ENCODE peak calls at places on chromosome 6, in seven cellular contexts. J is mesothelial cell of epicardium, H is thyroid gland, U is choroid plexus epithelial cell, I is heart right ventricle, O is nephron progenitor cell, M is GM20000. X is an unnamed sample.

GRCh38 chr6:169850746-169851145 is 99.3 kb downstream of the ERMARD start:
- DNase-seq in J (no peak), H (no peak), U (no peak), I (no peak), O (no peak), M (no peak), X (no peak)

GRCh38 chr6:170459451-170459850 is 93.7 kb downstream of the PSMB1 start:
- DNase-seq in J (no peak), H (no peak), U (peak), I (no peak), O (no peak), M (peak), X (no peak)

GRCh38 chr6:15504581-15505350 is 158.1 kb downstream of the DTNBP1 start:
- DNase-seq in J (no peak), H (peak), U (peak), I (peak), O (peak), M (no peak), X (peak)

GRCh38 chr6:118903691-118904090 is 9.7 kb downstream of the ASF1A start:
- DNase-seq in J (no peak), H (no peak), U (no peak), I (no peak), O (no peak), M (no peak), X (no peak)

GRCh38 chr6:142325111-142325510 is 23.3 kb downstream of the ADGRG6 start:
- DNase-seq in J (no peak), H (no peak), U (no peak), I (no peak), O (no peak), M (no peak), X (no peak)

GRCh38 chr6:155158044-155158843 is 105.6 kb upstream of the CLDN20 start:
- DNase-seq in J (no peak), H (no peak), U (peak), I (no peak), O (no peak), M (no peak), X (no peak)

GRCh38 chr6:6856538-6857523 is 250.9 kb upstream of the RREB1 start:
- DNase-seq in J (no peak), H (peak), U (peak), I (peak), O (peak), M (peak), X (peak)

GRCh38 chr6:46610862-46611553 is 41.6 kb downstream of the CYP39A1 start:
- DNase-seq in J (no peak), H (no peak), U (no peak), I (no peak), O (no peak), M (no peak), X (no peak)

GRCh38 chr6:158769696-158770446 is 49.3 kb downstream of the EZR start:
- DNase-seq in J (no peak), H (no peak), U (peak), I (peak), O (no peak), M (no peak), X (no peak)

GRCh38 chr6:44487611-44488010 is 100.1 kb downstream of the CDC5L start:
- DNase-seq in J (no peak), H (no peak), U (no peak), I (no peak), O (no peak), M (no peak), X (peak)

GRCh38 chr6:16257999-16258708 is 19.8 kb downstream of the GMPR start:
- DNase-seq in J (no peak), H (peak), U (no peak), I (peak), O (no peak), M (no peak), X (no peak)

GRCh38 chr6:94300424-94301144 is 881.2 kb upstream of the EPHA7 start:
- DNase-seq in J (no peak), H (peak), U (no peak), I (peak), O (no peak), M (no peak), X (no peak)

GRCh38 chr6:170374571-170375444 is 68.2 kb downstream of the FAM120B start:
- DNase-seq in J (no peak), H (no peak), U (peak), I (no peak), O (no peak), M (no peak), X (no peak)

GRCh38 chr6:15551798-15552197 is 111.0 kb downstream of the DTNBP1 start:
- DNase-seq in J (no peak), H (peak), U (peak), I (no peak), O (peak), M (no peak), X (no peak)

GRCh38 chr6:166582258-166582657 is 4.2 kb downstream of the RAMACL start:
- DNase-seq in J (no peak), H (no peak), U (no peak), I (no peak), O (no peak), M (no peak), X (peak)

GRCh38 chr6:138719011-138719635 is 54.4 kb upstream of the CCDC28A start:
- DNase-seq in J (no peak), H (no peak), U (peak), I (no peak), O (no peak), M (no peak), X (peak)

GRCh38 chr6:163169521-163169920 is 245.0 kb upstream of the QKI start:
- DNase-seq in J (no peak), H (no peak), U (no peak), I (no peak), O (no peak), M (no peak), X (no peak)

GRCh38 chr6:40962241-40962640 is 76.8 kb downstream of the UNC5CL start:
- DNase-seq in J (no peak), H (peak), U (peak), I (no peak), O (no peak), M (peak), X (peak)

GRCh38 chr6:11413728-11414127 is 123.8 kb upstream of the TMEM170B start:
- DNase-seq in J (no peak), H (no peak), U (peak), I (no peak), O (no peak), M (no peak), X (no peak)

GRCh38 chr6:7234547-7234946 is 78.5 kb downstream of the SSR1 start:
- DNase-seq in J (no peak), H (no peak), U (no peak), I (no peak), O (no peak), M (no peak), X (no peak)

GRCh38 chr6:152096863-152097496 is 289.5 kb downstream of the ESR1 start:
- DNase-seq in J (no peak), H (no peak), U (peak), I (no peak), O (no peak), M (no peak), X (peak)

GRCh38 chr6:38573800-38574395 is 65.8 kb downstream of the BTBD9 start:
- DNase-seq in J (no peak), H (no peak), U (peak), I (no peak), O (no peak), M (no peak), X (no peak)

GRCh38 chr6:64034840-64035656 is 399.4 kb downstream of the PHF3 start:
- DNase-seq in J (no peak), H (no peak), U (peak), I (no peak), O (no peak), M (no peak), X (no peak)

GRCh38 chr6:151609146-151609962 is 115.5 kb downstream of the CCDC170 start:
- DNase-seq in J (no peak), H (no peak), U (no peak), I (peak), O (peak), M (no peak), X (no peak)

GRCh38 chr6:87391334-87391733 is 16.4 kb upstream of the CFAP206 start:
- DNase-seq in J (no peak), H (no peak), U (peak), I (no peak), O (peak), M (peak), X (no peak)

GRCh38 chr6:27250955-27251671 is 3.6 kb downstream of the PRSS16 start:
- DNase-seq in J (peak), H (peak), U (peak), I (peak), O (peak), M (peak), X (no peak)

GRCh38 chr6:49676671-49677281 is 36.6 kb downstream of the CRISP2 start:
- DNase-seq in J (no peak), H (no peak), U (peak), I (no peak), O (no peak), M (no peak), X (no peak)

GRCh38 chr6:150352321-150353296 is 16.2 kb upstream of the IYD start:
- DNase-seq in J (no peak), H (no peak), U (peak), I (no peak), O (no peak), M (no peak), X (peak)

GRCh38 chr6:40395066-40395697 is 192.0 kb downstream of the LRFN2 start:
- DNase-seq in J (no peak), H (no peak), U (no peak), I (no peak), O (no peak), M (no peak), X (no peak)

GRCh38 chr6:77021232-77021631 is 442.1 kb downstream of the HTR1B start:
- DNase-seq in J (no peak), H (no peak), U (peak), I (no peak), O (no peak), M (no peak), X (no peak)

GRCh38 chr6:157023958-157024357 is 246.8 kb downstream of the ARID1B start:
- DNase-seq in J (no peak), H (peak), U (peak), I (no peak), O (no peak), M (no peak), X (no peak)

GRCh38 chr6:157530126-157530525 is 149.1 kb downstream of the ZDHHC14 start:
- DNase-seq in J (no peak), H (no peak), U (no peak), I (no peak), O (no peak), M (no peak), X (no peak)

GRCh38 chr6:44668391-44668930 is 281.0 kb downstream of the CDC5L start:
- DNase-seq in J (no peak), H (no peak), U (no peak), I (no peak), O (no peak), M (no peak), X (no peak)

GRCh38 chr6:85135376-85136094 is 314.3 kb upstream of the NT5E start:
- DNase-seq in J (no peak), H (no peak), U (peak), I (no peak), O (no peak), M (no peak), X (peak)

DNA sequence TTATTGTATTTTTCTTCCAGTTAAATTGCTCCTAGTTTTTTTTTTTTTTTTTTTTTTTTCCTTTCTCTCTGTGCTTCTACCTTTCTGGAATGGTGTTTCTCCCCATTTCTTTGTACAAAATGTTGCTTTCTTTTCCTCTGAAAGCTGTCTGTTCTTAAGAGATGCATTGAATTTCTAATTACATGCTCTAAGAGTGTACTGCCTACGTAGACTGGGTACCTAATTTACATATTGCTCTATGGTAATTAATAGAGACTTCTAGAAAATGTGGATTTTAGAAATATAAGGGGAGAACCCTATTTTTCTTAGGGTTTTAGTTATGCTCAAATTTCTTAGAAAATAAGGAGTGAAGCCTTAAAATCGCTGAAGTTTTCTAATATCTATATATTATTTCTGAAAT is 13.8 kb downstream of the KCNQ5 start:
- DNase-seq in J (no peak), H (no peak), U (no peak), I (no peak), O (no peak), M (no peak), X (no peak)
- TF ChIP-seq CTCF in J (no peak), H (no peak), U (no peak), I (no peak), O (no peak), M (no peak), X (no peak)

DNA sequence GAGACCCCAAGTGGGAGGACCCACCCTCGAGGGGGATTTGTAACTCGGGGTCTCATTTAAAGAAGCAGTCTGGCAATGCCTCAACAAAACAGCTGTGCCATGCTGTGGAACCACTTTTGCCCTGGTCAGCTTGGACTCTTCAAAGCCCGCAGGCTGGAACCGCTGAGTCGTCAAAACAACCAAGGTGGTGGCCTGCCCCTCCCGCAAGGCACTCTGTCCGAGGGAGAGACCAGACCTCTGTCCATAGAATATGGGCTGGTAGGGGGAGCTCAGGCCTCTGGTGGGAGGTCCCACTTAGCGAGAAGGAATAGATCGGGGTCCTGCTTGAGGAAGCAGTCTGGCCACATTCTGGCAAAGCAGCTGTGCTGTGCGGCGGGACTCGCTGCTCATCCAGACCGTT is 208.1 kb downstream of the BCKDHB start:
- DNase-seq in J (no peak), H (peak), U (no peak), I (no peak), O (no peak), M (no peak), X (no peak)
- TF ChIP-seq CTCF in J (no peak), H (no peak), U (no peak), I (no peak), O (no peak), M (no peak), X (no peak)

GRCh38 chr6:111027219-111027618 is 45.4 kb downstream of the RPF2 start:
- DNase-seq in J (no peak), H (no peak), U (no peak), I (no peak), O (no peak), M (no peak), X (no peak)
- TF ChIP-seq CTCF in J (no peak), H (no peak), U (peak), I (no peak), O (no peak), M (no peak), X (no peak)

GRCh38 chr6:116208056-116208785 is 45.7 kb downstream of the TSPYL4 start:
- DNase-seq in J (no peak), H (no peak), U (no peak), I (no peak), O (no peak), M (no peak), X (peak)
- TF ChIP-seq CTCF in J (no peak), H (no peak), U (no peak), I (no peak), O (no peak), M (no peak), X (no peak)

DNA sequence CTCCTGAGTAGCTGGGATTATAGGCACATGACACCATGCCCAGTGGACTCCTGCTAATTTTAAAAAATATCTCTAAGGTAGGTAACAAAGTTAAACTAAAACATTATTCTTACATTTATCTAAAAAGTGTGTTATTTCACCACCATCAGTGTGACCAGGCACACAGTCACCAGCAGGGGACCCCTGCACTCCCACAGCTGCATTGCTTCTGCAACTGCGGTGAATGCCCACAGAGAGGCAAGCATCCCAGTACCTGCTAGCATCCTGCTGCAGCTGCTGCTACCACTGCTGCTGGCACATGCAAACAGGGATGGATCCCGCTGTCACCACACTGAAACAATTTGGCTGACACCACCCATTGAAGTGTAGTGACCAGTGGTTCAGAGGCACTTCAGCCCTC is 21.9 kb upstream of the EPB41L2 start:
- DNase-seq in J (no peak), H (no peak), U (no peak), I (no peak), O (no peak), M (no peak), X (no peak)
- TF ChIP-seq CTCF in J (no peak), H (no peak), U (peak), I (no peak), O (no peak), M (no peak), X (no peak)

GRCh38 chr6:161218222-161218621 is 55.6 kb downstream of the AGPAT4 start:
- DNase-seq in J (no peak), H (peak), U (peak), I (no peak), O (no peak), M (no peak), X (no peak)
- TF ChIP-seq CTCF in J (no peak), H (peak), U (peak), I (no peak), O (no peak), M (no peak), X (peak)

GRCh38 chr6:35497571-35498406 is 910 bp upstream of the TEAD3 start:
- DNase-seq in J (no peak), H (peak), U (peak), I (peak), O (peak), M (peak), X (peak)
- TF ChIP-seq CTCF in J (no peak), H (no peak), U (peak), I (peak), O (no peak), M (no peak), X (no peak)

DNA sequence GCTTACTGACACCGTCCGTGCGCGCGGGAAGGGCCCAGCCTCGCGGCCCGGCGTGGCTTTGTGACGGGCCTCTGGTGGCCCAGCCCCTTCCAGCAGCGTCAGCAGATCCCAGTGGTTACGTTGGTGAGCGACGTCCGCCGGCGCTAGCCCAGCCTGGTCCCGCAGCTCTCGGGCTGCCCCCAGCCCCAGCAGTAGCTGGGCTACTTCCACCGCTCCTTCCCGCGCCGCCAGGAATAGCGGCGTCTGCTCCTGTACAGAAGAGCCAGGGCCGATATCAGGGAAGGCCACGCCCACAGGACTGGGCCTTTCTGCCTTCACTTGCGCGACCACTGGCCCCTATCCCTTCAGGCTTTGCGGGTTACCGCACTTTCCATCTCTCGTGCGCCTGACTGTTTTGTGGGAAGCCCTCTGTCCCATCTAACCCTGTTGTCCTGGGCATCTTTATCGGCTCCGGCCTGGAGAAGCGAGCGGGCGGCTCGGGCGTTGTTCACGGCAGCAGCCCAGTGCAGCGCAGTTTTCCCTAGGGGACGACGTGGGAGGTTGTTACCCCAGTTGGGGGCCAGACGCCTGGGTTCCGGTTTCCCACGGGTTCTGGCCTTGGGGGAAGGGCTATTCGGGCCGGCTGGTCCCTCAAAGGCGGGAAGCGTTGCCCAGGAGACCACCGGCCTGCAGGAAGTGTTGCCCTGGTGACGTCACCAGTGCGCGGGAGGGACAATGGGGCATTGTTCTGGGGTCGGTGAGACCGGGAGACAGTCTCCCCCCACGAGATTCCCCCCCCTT is 3.6 kb upstream of the GPSM3 start:
- DNase-seq in J (peak), H (peak), U (peak), I (peak), O (peak), M (peak), X (peak)
- TF ChIP-seq CTCF in J (peak), H (no peak), U (no peak), I (no peak), O (no peak), M (no peak), X (no peak)